ENCODE peak calls at places on chromosomes 1 and 21, in four cellular contexts. Y is germinal center, K is AG10803, U is NCI-H1436. M is an unnamed sample.

GRCh38 chr1:18943914-18944572 is 12.4 kb downstream of the IFFO2 start:
- DNase-seq in K (no peak), Y (no peak), U (no peak), M (no peak)

GRCh38 chr1:184882649-184883303 is 91.5 kb downstream of the NIBAN1 start:
- DNase-seq in Y (no peak), U (no peak), K (peak; percentile 10), M (no peak)

GRCh38 chr1:203491664-203492485 is 2.1 kb upstream of the OPTC start:
- DNase-seq in Y (no peak), K (no peak), U (no peak), M (no peak)

GRCh38 chr1:182784556-182785171 is 4.9 kb upstream of the NPL start:
- DNase-seq in U (peak; percentile 74), K (peak; percentile 53), Y (peak; percentile 32), M (peak; percentile 62)

GRCh38 chr1:223515416-223515815 is 122.2 kb downstream of the CCDC185 start:
- DNase-seq in U (no peak), Y (no peak), K (no peak), M (no peak)

GRCh38 chr21:41345934-41346685 is 15.7 kb upstream of the MX2 start:
- DNase-seq in Y (no peak), U (no peak), K (no peak), M (no peak)

GRCh38 chr1:71565831-71566230 is 485.0 kb upstream of the ZRANB2 start:
- DNase-seq in Y (no peak), U (no peak), K (no peak), M (no peak)

GRCh38 chr1:110065841-110066240 is 4.6 kb downstream of the ALX3 start:
- DNase-seq in K (no peak), U (no peak), Y (no peak), M (peak; percentile 33)

GRCh38 chr1:66402194-66402593 is 131.8 kb upstream of the SGIP1 start:
- DNase-seq in Y (peak; percentile 84), K (peak; percentile 78), U (peak; percentile 77), M (no peak)

GRCh38 chr1:2358651-2359640 is 32.4 kb downstream of the MORN1 start:
- DNase-seq in U (no peak), Y (no peak), K (no peak), M (no peak)

GRCh38 chr1:111620412-111620971 is 903 bp downstream of the RAP1A start:
- DNase-seq in K (peak; percentile 25), Y (no peak), U (no peak), M (peak; percentile 25)

GRCh38 chr1:30047576-30047975 is 675.8 kb downstream of the MATN1 start:
- DNase-seq in U (no peak), Y (no peak), K (no peak), M (no peak)

GRCh38 chr1:15975358-15975804 is 520 bp downstream of the ZBTB17 start:
- DNase-seq in K (peak; percentile 48), U (no peak), Y (peak; percentile 62), M (peak; percentile 72)

GRCh38 chr1:162298266-162298665 is 78.4 kb downstream of the SPATA46 start:
- DNase-seq in K (no peak), U (no peak), Y (no peak), M (no peak)

GRCh38 chr1:236509647-236510401 is 14.0 kb upstream of the LGALS8 start:
- DNase-seq in K (no peak), Y (no peak), U (no peak), M (no peak)

GRCh38 chr21:37631319-37632117 is 264.9 kb downstream of the DYRK1A start:
- DNase-seq in K (no peak), Y (no peak), U (no peak), M (no peak)

GRCh38 chr1:216531308-216532239 is 108.3 kb upstream of the USH2A start:
- DNase-seq in U (no peak), Y (no peak), K (peak; percentile 25), M (peak; percentile 42)

GRCh38 chr1:12083766-12084165 is 20.7 kb downstream of the TNFRSF8 start:
- DNase-seq in U (no peak), Y (no peak), K (peak; percentile 55), M (peak; percentile 74)

GRCh38 chr1:169460193-169460833 is 25.4 kb downstream of the SLC19A2 start:
- DNase-seq in K (peak; percentile 20), U (no peak), Y (no peak), M (peak; percentile 9)

GRCh38 chr1:5936621-5937372 is 55.4 kb downstream of the NPHP4 start:
- DNase-seq in U (no peak), K (no peak), Y (no peak), M (no peak)

GRCh38 chr1:245058436-245058835 is 96.3 kb upstream of the KIF26B start:
- DNase-seq in Y (no peak), U (no peak), K (no peak), M (no peak)

GRCh38 chr1:53130878-53131589 is 11.4 kb downstream of the SLC1A7 start:
- DNase-seq in K (no peak), Y (no peak), U (no peak), M (no peak)

GRCh38 chr1:162145280-162145965 is 75.9 kb downstream of the NOS1AP start:
- DNase-seq in U (no peak), K (no peak), Y (no peak), M (no peak)

GRCh38 chr1:47211796-47212269 is 20.2 kb downstream of the TAL1 start:
- DNase-seq in K (no peak), Y (no peak), U (no peak), M (no peak)

GRCh38 chr1:180916012-180916770 is 3.5 kb downstream of the KIAA1614 start:
- DNase-seq in U (no peak), K (no peak), Y (no peak), M (no peak)

GRCh38 chr1:29501227-29501976 is 265.1 kb downstream of the PTPRU start:
- DNase-seq in Y (no peak), U (no peak), K (no peak), M (no peak)

GRCh38 chr1:117852846-117853555 is 76.4 kb downstream of the GDAP2 start:
- DNase-seq in U (no peak), Y (no peak), K (no peak), M (peak; percentile 9)

GRCh38 chr1:58861076-58861475 is 77.2 kb upstream of the JUN start:
- DNase-seq in K (no peak), U (no peak), Y (no peak), M (no peak)

GRCh38 chr1:19010995-19011696 is 54.7 kb upstream of the IFFO2 start:
- DNase-seq in K (peak; percentile 97), U (no peak), Y (no peak), M (peak; percentile 100)

GRCh38 chr1:8406011-8406410 is 88.1 kb downstream of the SLC45A1 start:
- DNase-seq in K (no peak), Y (no peak), U (no peak), M (no peak)

GRCh38 chr21:38679531-38679930 is 126.2 kb upstream of the ETS2 start:
- DNase-seq in K (peak; percentile 69), Y (no peak), U (no peak), M (peak; percentile 77)

GRCh38 chr1:14442669-14443068 is 155.8 kb upstream of the KAZN start:
- DNase-seq in K (no peak), U (no peak), Y (no peak), M (no peak)

GRCh38 chr1:191564275-191564674 is 594.0 kb upstream of the RGS18 start:
- DNase-seq in K (no peak), U (no peak), Y (no peak), M (no peak)

GRCh38 chr1:54792686-54793282 is 8.3 kb downstream of the TTC22 start:
- DNase-seq in U (peak; percentile 53), Y (no peak), K (no peak), M (no peak)

GRCh38 chr1:1758059-1758621 is 20.1 kb downstream of the NADK start:
- DNase-seq in Y (no peak), U (no peak), K (no peak), M (no peak)

GRCh38 chr1:190119683-190120082 is 358.0 kb downstream of the BRINP3 start:
- DNase-seq in Y (no peak), K (no peak), U (no peak), M (no peak)

GRCh38 chr1:171628225-171628624 is 6.2 kb downstream of the MYOCOS start:
- DNase-seq in K (no peak), U (no peak), Y (no peak), M (no peak)

GRCh38 chr1:228190778-228191177 is 17.1 kb upstream of the OBSCN start:
- DNase-seq in Y (no peak), K (no peak), U (no peak), M (no peak)

GRCh38 chr21:32868631-32869454 is 97.3 kb upstream of the PAXBP1 start:
- DNase-seq in Y (no peak), U (no peak), K (no peak), M (no peak)

GRCh38 chr1:83060216-83060615 is 938.7 kb downstream of the TTLL7 start:
- DNase-seq in Y (no peak), K (no peak), U (no peak), M (no peak)

M was measured in EH.